ENCODE peak calls at places on chromosome 13, in five cellular contexts. Z, B, E, X and C are unnamed samples.
A peak's percentile ranks its signal among the peaks of the same experiment; 100 is the strongest.

GRCh38 chr13:39132286-39132685 is 94.0 kb downstream of the NHLRC3 start:
- DNase-seq in X (no peak), Z (no peak), E (no peak), B (no peak), C (no peak)

GRCh38 chr13:74306496-74306895 is 172.3 kb upstream of the KLF12 start:
- DNase-seq in E (no peak), B (no peak), Z (no peak), X (no peak), C (no peak)

GRCh38 chr13:69324109-69324886 is 783.3 kb upstream of the ATXN8OS start:
- DNase-seq in E (no peak), B (no peak), Z (no peak), X (peak; percentile 1), C (no peak)

GRCh38 chr13:32265726-32266125 is 49.4 kb downstream of the ZAR1L start:
- DNase-seq in Z (no peak), X (no peak), B (no peak), E (no peak), C (no peak)

GRCh38 chr13:39451860-39452301 is 151.1 kb downstream of the LHFPL6 start:
- DNase-seq in E (peak; percentile 77), X (no peak), B (no peak), Z (no peak), C (no peak)

GRCh38 chr13:25971499-25972145 is 80.2 kb downstream of the SHISA2 start:
- DNase-seq in X (no peak), E (no peak), Z (no peak), B (no peak), C (peak; percentile 21)

GRCh38 chr13:73556902-73557301 is 498.1 kb downstream of the KLF5 start:
- DNase-seq in B (no peak), E (no peak), X (no peak), Z (no peak), C (no peak)

GRCh38 chr13:46172531-46172991 is 9.4 kb downstream of the LCP1 start:
- DNase-seq in B (no peak), Z (no peak), E (no peak), X (no peak), C (no peak)

GRCh38 chr13:45121421-45121820 is 1.1 kb downstream of the GTF2F2 start:
- DNase-seq in B (no peak), E (no peak), X (peak; percentile 16), Z (no peak), C (no peak)

GRCh38 chr13:52862358-52863206 is 14.1 kb upstream of the PCDH8 start:
- DNase-seq in X (peak; percentile 24), B (peak; percentile 62), Z (no peak), E (no peak), C (no peak)

GRCh38 chr13:53788286-53788685 is 759.7 kb downstream of the OLFM4 start:
- DNase-seq in X (no peak), B (no peak), E (no peak), Z (no peak), C (no peak)

GRCh38 chr13:110645750-110646149 is 30.4 kb downstream of the NAXD start:
- DNase-seq in B (no peak), E (no peak), X (no peak), Z (no peak), C (no peak)

GRCh38 chr13:110643324-110643723 is 28.0 kb downstream of the NAXD start:
- DNase-seq in Z (no peak), X (no peak), B (peak; percentile 24), E (no peak), C (no peak)

GRCh38 chr13:110643768-110644421 is 28.6 kb downstream of the NAXD start:
- DNase-seq in E (no peak), Z (no peak), B (peak; percentile 23), X (no peak), C (no peak)

GRCh38 chr13:110646442-110647364 is 31.4 kb downstream of the NAXD start:
- DNase-seq in X (no peak), Z (no peak), B (no peak), E (peak; percentile 62), C (no peak)

GRCh38 chr13:110644892-110645521 is 29.7 kb downstream of the NAXD start:
- DNase-seq in X (no peak), Z (peak; percentile 33), B (peak; percentile 77), E (peak; percentile 90), C (peak; percentile 35)
- TF ChIP-seq POLR2AphosphoS5 in X (no peak), Z (no peak), B (no peak), E (peak; percentile 57), C (peak; percentile 28)

GRCh38 chr13:27928353-27928804 is 8.6 kb downstream of the PDX1 start:
- DNase-seq in E (no peak), B (no peak), X (no peak), Z (no peak), C (no peak)

GRCh38 chr13:27928805-27929753 is 9.3 kb downstream of the PDX1 start:
- DNase-seq in X (no peak), Z (no peak), E (no peak), B (no peak), C (no peak)

GRCh38 chr13:27929868-27930267 is 10.1 kb downstream of the PDX1 start:
- DNase-seq in E (no peak), Z (no peak), B (no peak), X (no peak), C (no peak)

DNA sequence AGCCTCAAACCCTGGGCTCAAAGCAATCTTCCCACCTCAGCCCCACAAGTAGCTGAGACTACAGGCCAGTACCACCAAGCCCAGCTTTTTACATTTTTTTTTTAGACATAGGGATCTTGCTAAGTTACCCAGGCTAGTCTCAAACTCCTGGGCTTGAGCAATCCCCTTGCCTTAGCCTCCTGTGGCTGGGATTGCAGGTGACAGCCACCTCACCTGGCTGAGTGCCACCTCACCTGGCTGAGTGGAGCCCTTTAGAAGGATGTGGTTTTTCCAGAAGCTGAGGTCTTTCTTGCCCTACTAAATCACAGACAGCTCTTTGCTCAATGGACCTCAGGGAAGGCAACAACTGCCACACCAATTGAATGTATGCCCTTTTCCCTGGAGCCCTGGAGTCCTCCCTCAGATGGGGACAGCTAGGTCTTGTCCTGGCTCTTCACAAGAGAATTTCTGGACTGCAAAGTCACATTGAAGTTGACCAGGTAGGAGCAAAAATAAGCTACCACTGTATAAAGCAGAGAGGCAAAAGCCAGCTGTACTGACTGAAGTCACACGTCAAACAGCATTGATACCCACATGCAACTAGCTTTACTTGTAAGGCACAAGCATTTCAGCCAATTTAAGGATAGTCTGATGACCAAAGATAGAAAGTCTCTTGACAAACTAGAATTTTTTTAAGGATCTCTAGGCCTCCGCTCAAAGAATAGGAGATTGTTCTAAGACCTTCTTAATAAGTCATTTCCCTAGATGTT is 14.0 kb downstream of the PDX1 start:
- DNase-seq in X (no peak), E (no peak), B (no peak), Z (no peak), C (no peak)
- H3K27me3 ChIP-seq in X (no peaks in the 10 kb centered on the region), E (peaks cover 49% of the 10 kb centered on the region), B (peaks cover 5% of the 10 kb centered on the region), Z (no peaks in the 10 kb centered on the region), C (peaks cover 16% of the 10 kb centered on the region)

DNA sequence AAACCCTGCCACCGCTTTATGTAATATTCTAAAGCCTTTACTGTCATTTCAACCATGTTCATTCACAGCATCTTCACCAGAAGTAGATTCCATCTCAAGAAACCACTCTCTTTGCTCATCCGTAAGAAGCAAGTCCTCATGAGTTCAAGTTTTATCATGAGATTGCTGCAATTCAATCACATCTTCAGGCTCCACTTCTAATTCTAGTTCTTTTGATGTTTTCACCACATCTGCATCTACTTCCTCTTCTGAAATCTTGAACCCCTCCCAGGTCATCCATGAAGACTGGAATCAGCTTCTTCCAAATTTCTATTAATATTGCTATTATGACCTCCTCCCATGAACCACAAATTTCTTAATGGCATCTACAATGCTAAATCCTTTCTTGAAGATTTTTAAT is 83.9 kb downstream of the FOXO1 start:
- DNase-seq in E (no peak), Z (no peak), B (no peak), X (no peak), C (no peak)
- H3K4me1 ChIP-seq in E (peaks cover 34% of the 10 kb centered on the region), Z (no peaks in the 10 kb centered on the region), B (peaks cover 36% of the 10 kb centered on the region), X (no peaks in the 10 kb centered on the region), C (no peaks in the 10 kb centered on the region)

GRCh38 chr13:42991892-42992584 is at the start of gene EPSTI1:
- DNase-seq in Z (peak; percentile 26), B (peak; percentile 75), X (no peak), E (peak; percentile 83), C (peak; percentile 47)
- TF ChIP-seq POLR2AphosphoS5 in Z (peak; percentile 31), B (no peak), X (no peak), E (peak; percentile 62), C (no peak)

DNA sequence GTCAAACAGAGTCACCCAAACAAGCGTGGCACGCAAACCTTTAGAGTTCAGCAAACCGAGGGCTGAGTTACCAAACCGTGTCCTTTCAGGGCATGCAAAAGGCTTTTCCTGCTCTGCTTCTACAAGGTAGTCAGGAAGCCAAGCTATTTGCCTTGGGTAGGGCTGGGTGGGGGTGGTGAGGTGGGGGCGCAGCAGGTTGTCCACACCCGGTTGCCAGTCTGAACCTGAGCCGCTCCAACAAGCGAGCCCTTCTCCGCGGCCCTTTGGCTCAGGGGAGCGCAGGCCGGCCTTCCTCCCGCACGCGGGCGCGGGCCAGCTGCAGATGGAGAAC is 347 bp upstream of the CLDN10 start:
- DNase-seq in B (no peak), E (no peak), X (no peak), Z (no peak), C (no peak)
- H3K27me3 ChIP-seq in B (peaks cover 8% of the 10 kb centered on the region), E (peaks cover 36% of the 10 kb centered on the region), X (no peaks in the 10 kb centered on the region), Z (peaks cover 3% of the 10 kb centered on the region), C (peaks cover 15% of the 10 kb centered on the region)

GRCh38 chr13:97231832-97232201 is 9.7 kb downstream of the MBNL2 start:
- DNase-seq in B (no peak), Z (no peak), X (no peak), E (no peak), C (no peak)
- H3K4me1 ChIP-seq in B (peaks cover 50% of the 10 kb centered on the region), Z (peaks cover 4% of the 10 kb centered on the region), X (no peaks in the 10 kb centered on the region), E (peaks cover 85% of the 10 kb centered on the region), C (no peaks in the 10 kb centered on the region)

GRCh38 chr13:97241761-97242160 is 19.6 kb downstream of the MBNL2 start:
- DNase-seq in X (no peak), E (no peak), B (no peak), Z (no peak), C (no peak)
- TF ChIP-seq POLR2AphosphoS5 in X (no peak), E (peak; percentile 16), B (no peak), Z (peak; percentile 46), C (no peak)